ENCODE peak calls at places on chromosomes 4 and X, in six cellular contexts. B, T, D, S, J and K are unnamed samples. For H3K4me1, the result is how much of the 10 kb centered on the place peaks cover.

GRCh38 chr4:39976945-39977488 is 694 bp downstream of the PDS5A start:
- DNase-seq in D (peak), B (peak), S (no peak), J (peak), T (peak), K (no peak)

GRCh38 chr4:122854444-122854843 is 27.8 kb downstream of the FGF2 start:
- DNase-seq in T (peak), J (no peak), S (no peak), D (no peak), B (no peak), K (no peak)

GRCh38 chr4:116453127-116453526 is 632.2 kb downstream of the TRAM1L1 start:
- DNase-seq in D (no peak), T (no peak), S (no peak), J (no peak), B (no peak), K (no peak)

GRCh38 chrX:69469975-69470374 is 34.2 kb upstream of the NALF2 start:
- DNase-seq in J (no peak), B (no peak), T (no peak), S (no peak), D (no peak), K (no peak)

GRCh38 chrX:134431894-134432293 is 28.1 kb upstream of the HPRT1 start:
- DNase-seq in S (no peak), T (no peak), J (no peak), D (no peak), B (no peak), K (no peak)

GRCh38 chr4:119627267-119628190 is 1.1 kb downstream of the PDE5A start:
- DNase-seq in J (peak), D (peak), B (peak), T (peak), S (peak), K (peak)

GRCh38 chrX:336227-336626 is 17.6 kb upstream of the GTPBP6 start:
- DNase-seq in B (no peak), S (no peak), D (no peak), J (peak), T (no peak), K (peak)

GRCh38 chrX:103396186-103396585 is 19.8 kb downstream of the BEX3 start:
- DNase-seq in B (no peak), S (no peak), J (no peak), D (no peak), T (no peak), K (no peak)

GRCh38 chr4:83626245-83626843 is 90.4 kb downstream of the GPAT3 start:
- DNase-seq in J (no peak), B (no peak), S (no peak), D (no peak), T (no peak), K (no peak)

GRCh38 chr4:140720387-140721087 is 35.6 kb downstream of the TBC1D9 start:
- DNase-seq in S (no peak), T (no peak), B (no peak), D (no peak), J (no peak), K (no peak)

GRCh38 chr4:162229670-162230069 is 65.9 kb upstream of the FSTL5 start:
- DNase-seq in B (no peak), D (no peak), S (peak), J (no peak), T (no peak), K (no peak)

GRCh38 chr4:87853108-87853507 is 20.3 kb downstream of the MEPE start:
- DNase-seq in D (no peak), B (peak), J (no peak), S (peak), T (no peak), K (no peak)

GRCh38 chr4:175147233-175147632 is 229.1 kb downstream of the ADAM29 start:
- DNase-seq in S (no peak), B (no peak), D (no peak), J (no peak), T (no peak), K (no peak)

GRCh38 chrX:133726211-133726630 is 259.2 kb downstream of the GPC3 start:
- DNase-seq in S (peak), D (no peak), T (no peak), J (no peak), B (peak), K (peak)

GRCh38 chr4:175758595-175758994 is 53.5 kb downstream of the GPM6A start:
- DNase-seq in S (no peak), D (no peak), J (no peak), B (no peak), T (no peak), K (no peak)

GRCh38 chr4:121272526-121272925 is 108.3 kb downstream of the QRFPR start:
- DNase-seq in D (no peak), J (no peak), S (no peak), B (peak), T (no peak), K (no peak)

GRCh38 chrX:3263681-3264126 is 82.7 kb downstream of the MXRA5 start:
- DNase-seq in J (no peak), T (no peak), D (no peak), B (no peak), S (no peak), K (no peak)

GRCh38 chr4:164212134-164212533 is 541.8 kb upstream of the SMIM31 start:
- DNase-seq in D (no peak), B (peak), J (no peak), T (no peak), S (no peak), K (no peak)

GRCh38 chr4:24513718-24514117 is 70.6 kb downstream of the DHX15 start:
- DNase-seq in D (no peak), T (no peak), B (no peak), S (no peak), J (no peak), K (no peak)

GRCh38 chr4:185656467-185656890 is 121.2 kb upstream of the PDLIM3 start:
- DNase-seq in J (no peak), D (peak), S (no peak), B (peak), T (peak), K (no peak)

GRCh38 chrX:122572461-122572860 is 611.6 kb upstream of the GRIA3 start:
- DNase-seq in B (no peak), T (no peak), J (no peak), S (no peak), D (no peak), K (no peak)

GRCh38 chrX:138775501-138775900 is 64.0 kb upstream of the FGF13 start:
- DNase-seq in S (peak), T (no peak), D (no peak), J (no peak), B (peak), K (no peak)

GRCh38 chr4:26021417-26022345 is 107.7 kb downstream of the SMIM20 start:
- DNase-seq in B (no peak), D (no peak), S (peak), J (no peak), T (no peak), K (no peak)

GRCh38 chr4:26022346-26022891 is 108.4 kb downstream of the SMIM20 start:
- DNase-seq in B (no peak), J (no peak), D (peak), T (no peak), S (peak), K (no peak)

GRCh38 chr4:26023191-26023972 is 109.4 kb downstream of the SMIM20 start:
- DNase-seq in B (no peak), J (no peak), T (no peak), S (no peak), D (no peak), K (no peak)

GRCh38 chr4:26020896-26021295 is 106.9 kb downstream of the SMIM20 start:
- DNase-seq in D (peak), T (no peak), B (no peak), S (no peak), J (no peak), K (no peak)

DNA sequence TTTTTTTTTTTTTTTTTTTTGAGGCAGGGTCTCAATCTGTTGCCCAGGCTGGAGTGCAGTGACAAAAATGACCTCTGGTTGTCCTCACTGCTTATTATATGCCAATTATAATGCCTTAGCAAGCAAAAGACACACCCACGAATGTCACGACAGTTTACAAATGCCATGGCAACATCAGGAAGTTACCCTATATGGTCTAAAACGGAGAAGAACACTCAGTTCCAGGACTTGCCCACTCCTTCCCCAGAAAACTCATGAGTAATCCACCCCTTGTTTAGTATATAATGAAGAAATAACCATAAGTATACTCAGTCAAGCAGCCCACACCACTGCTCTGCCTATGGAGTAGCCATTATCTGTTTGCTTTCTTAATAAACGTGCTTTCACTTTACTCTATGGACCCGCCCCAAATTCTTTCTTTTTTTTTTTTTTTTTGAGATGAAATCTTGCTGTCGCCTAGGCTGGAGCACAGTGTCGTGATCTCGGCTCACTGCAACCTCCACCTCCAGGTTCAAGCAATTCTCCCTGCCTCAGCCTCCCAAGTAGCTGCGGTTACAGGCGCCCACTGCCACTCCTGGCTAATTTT is 106.2 kb downstream of the SMIM20 start:
- DNase-seq in J (no peak), S (no peak), B (no peak), D (no peak), T (no peak), K (no peak)
- H3K4me1 ChIP-seq in J (under half), S (under half), B (under half), D (under half), T (under half), K (under half)

DNA sequence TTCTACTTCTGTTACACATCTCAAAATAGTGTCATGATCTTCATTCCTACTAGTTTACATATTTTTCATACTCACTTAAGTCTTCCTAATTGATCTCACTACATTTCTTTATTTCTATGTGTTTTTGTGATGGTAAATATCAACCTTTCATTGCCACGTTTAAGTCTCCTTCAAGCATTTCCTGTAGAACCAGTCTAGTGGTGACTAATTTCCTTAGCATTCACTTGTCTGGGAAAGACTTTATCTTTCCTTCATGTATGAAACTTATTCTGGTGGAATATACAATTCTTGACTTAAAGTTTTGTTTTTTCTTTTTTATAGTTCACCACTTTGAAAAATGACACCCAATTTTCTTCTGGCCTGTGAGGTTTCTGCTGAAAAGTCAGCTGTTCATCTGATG is 181.4 kb upstream of the NEIL3 start:
- DNase-seq in J (no peak), T (no peak), B (no peak), D (no peak), S (no peak), K (no peak)
- H3K4me1 ChIP-seq in J (under half), T (under half), B (under half), D (under half), S (under half), K (under half)

DNA sequence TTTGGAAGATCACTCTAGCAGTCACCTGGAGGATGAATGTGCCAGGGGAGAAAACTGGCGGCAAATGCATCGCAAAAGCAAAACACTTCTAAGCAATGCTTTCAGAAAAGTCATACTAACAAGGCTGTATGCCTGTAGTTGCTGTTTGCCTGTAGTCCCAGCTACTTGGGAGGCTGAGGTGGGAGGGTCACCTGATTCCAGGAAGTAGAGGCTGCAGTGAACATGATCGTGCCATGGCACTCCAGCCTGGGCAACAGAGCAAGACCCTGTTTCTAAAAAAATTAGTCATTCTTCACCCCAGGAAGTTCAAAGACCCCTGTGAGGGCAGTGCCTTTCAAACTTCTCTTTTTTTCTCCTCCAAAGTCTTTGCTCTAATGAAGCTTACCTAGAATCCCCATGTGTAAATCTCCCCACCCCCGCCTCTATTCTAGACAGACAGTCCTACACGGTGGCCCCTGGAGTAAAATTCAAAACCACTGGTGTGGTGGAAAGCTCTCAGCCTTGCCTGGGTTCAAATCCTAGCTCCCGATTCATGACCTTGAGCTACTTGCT is 5.5 kb downstream of the SOWAHD start:
- DNase-seq in D (no peak), T (no peak), J (no peak), S (no peak), B (no peak), K (no peak)
- H3K4me1 ChIP-seq in D (under half), T (under half), J (under half), S (under half), B (under half), K (under half)

GRCh38 chrX:63744850-63745249 is 40.2 kb downstream of the ARHGEF9 start:
- DNase-seq in B (no peak), S (no peak), T (no peak), J (no peak), D (no peak), K (no peak)

GRCh38 chrX:63750846-63751245 is 34.2 kb downstream of the ARHGEF9 start:
- DNase-seq in J (no peak), S (no peak), B (peak), T (no peak), D (no peak), K (no peak)

GRCh38 chrX:63746278-63746677 is 38.7 kb downstream of the ARHGEF9 start:
- DNase-seq in B (no peak), J (no peak), S (no peak), T (no peak), D (no peak), K (no peak)

GRCh38 chrX:63746715-63747114 is 38.3 kb downstream of the ARHGEF9 start:
- DNase-seq in T (no peak), S (no peak), J (no peak), B (no peak), D (no peak), K (no peak)

DNA sequence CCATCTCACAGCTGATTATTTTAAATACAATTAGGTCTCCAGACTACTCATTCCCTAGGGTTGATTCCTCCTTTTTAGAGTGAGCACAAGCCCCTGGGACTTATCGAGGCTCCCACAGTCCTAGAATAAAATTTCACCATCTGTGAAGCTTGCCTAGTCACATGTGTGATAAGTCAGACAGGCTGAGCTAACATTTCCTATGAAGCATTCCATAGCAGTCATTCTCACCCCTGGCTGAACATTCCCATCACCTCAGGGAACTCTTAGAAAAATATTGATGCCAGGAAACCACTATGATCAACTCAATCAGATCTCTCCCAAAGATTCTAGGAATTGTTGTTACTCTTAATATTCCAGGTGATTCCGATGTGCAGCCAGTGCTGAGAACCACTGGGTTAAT is 37.7 kb downstream of the ARHGEF9 start:
- DNase-seq in S (no peak), J (no peak), B (no peak), T (no peak), D (no peak), K (no peak)
- H3K4me1 ChIP-seq in S (under half), J (under half), B (under half), T (under half), D (under half), K (under half)

GRCh38 chr4:184289179-184289535 is 71.5 kb upstream of the ENPP6 start:
- DNase-seq in S (no peak), T (no peak), D (no peak), B (no peak), J (no peak), K (no peak)

GRCh38 chr4:184286346-184286745 is 68.7 kb upstream of the ENPP6 start:
- DNase-seq in D (peak), B (no peak), J (no peak), S (no peak), T (no peak), K (no peak)

GRCh38 chr4:184284742-184285141 is 67.1 kb upstream of the ENPP6 start:
- DNase-seq in B (no peak), T (no peak), S (no peak), D (no peak), J (no peak), K (no peak)

GRCh38 chr4:184288451-184289178 is 70.9 kb upstream of the ENPP6 start:
- DNase-seq in B (no peak), D (peak), S (no peak), T (no peak), J (no peak), K (no peak)

DNA sequence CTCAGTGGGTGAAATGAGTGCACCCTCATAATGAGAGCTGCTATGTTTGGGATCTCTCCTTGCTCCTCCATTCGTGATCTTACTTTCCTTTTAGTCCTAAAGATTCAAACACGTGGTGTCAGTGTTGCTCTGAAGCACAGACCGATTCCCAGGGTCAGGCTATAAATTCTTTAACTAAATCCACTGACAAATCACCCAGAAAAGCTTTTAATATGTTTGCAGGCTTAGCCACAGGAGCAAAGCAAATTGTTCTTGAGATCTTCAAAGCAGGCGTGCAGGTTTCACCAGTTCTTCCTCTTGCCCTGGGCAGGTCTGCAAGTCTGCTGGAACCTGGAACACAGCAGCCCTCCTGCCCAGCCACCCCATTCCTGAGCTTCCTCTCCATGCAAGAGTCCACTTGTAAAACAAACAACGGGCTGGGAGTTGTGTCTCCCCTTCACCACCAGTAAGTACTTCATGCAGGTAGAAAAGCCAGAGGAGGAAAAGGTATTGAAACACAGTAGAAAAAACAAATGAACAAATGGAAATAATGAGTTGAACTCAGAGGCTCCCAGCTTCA is 70.1 kb upstream of the ENPP6 start:
- DNase-seq in J (no peak), B (peak), S (no peak), D (peak), T (peak), K (no peak)
- H3K4me1 ChIP-seq in J (under half), B (under half), S (under half), D (under half), T (under half), K (under half)

GRCh38 chr4:76276813-76277212 is 25.3 kb downstream of the FAM47E start:
- DNase-seq in J (no peak), D (no peak), T (no peak), S (no peak), B (no peak), K (no peak)

GRCh38 chr4:76275486-76276126 is 24.1 kb downstream of the FAM47E start:
- DNase-seq in T (no peak), D (no peak), B (no peak), J (no peak), S (no peak), K (no peak)

GRCh38 chr4:76278583-76278982 is 27.1 kb downstream of the FAM47E start:
- DNase-seq in B (no peak), S (no peak), T (no peak), J (no peak), D (no peak), K (no peak)

GRCh38 chr4:76279462-76279861 is 27.1 kb upstream of the STBD1 start:
- DNase-seq in T (no peak), S (no peak), B (no peak), D (no peak), J (no peak), K (no peak)

DNA sequence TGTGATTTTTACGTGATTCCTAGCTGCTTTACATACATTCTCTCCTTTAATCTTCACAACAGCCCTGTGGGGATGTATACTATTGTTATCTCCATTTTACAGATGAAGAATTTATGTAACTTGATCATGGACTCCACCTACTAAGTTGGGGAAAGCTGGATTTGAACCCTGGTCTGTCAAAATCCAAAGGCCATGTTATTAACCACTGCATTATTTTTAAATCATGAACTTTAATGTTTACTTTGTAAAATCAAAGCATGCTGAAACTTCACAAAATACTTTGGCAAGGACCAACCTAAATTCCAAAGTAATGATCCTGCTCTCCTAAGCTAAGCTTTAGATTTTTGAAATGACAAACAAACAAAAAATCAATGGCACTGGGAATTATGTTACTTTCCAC is 26.1 kb downstream of the FAM47E start:
- DNase-seq in D (no peak), S (no peak), B (no peak), J (no peak), T (no peak), K (no peak)
- H3K4me1 ChIP-seq in D (under half), S (under half), B (under half), J (under half), T (under half), K (under half)

DNA sequence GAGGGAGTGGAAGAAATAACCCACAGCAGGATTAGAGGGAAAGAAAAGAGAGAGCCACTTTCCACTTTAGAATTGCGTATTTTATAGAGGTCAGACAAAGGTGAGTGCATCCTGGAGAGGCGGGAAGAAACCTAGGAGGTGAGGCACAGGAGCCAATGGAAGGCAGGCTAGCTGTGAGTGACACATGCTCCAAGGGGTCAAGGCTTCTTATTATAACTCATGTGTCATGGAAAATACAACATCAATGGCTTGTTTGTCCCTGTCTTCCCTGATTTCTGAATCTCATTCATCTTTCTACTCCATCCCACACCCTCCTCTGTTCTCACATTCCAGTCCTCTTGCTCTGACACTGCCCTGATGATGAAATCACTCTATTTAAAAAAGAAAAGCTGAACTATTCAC is 14.4 kb downstream of the ANXA3 start:
- DNase-seq in B (peak), J (no peak), T (no peak), S (peak), D (no peak), K (no peak)
- H3K4me1 ChIP-seq in B (under half), J (under half), T (under half), S (half or more), D (under half), K (half or more)